ENCODE peak calls at places on chromosomes 1 and 21, in four cellular contexts. Y, R, K and N are unnamed samples.

GRCh38 chr1:110171134-110171733 is 20.9 kb downstream of the SLC6A17 start:
- DNase-seq in K (no peak), Y (no peak), R (no peak), N (no peak)

GRCh38 chr1:194476872-194477271 is 1290.5 kb upstream of the B3GALT2 start:
- DNase-seq in Y (no peak), R (no peak), K (no peak), N (no peak)

GRCh38 chr1:209775634-209776033 is 8.7 kb downstream of the C1orf74 start:
- DNase-seq in Y (no peak), K (no peak), R (no peak), N (no peak)

GRCh38 chr21:25878334-25878733 is 143.6 kb downstream of the GABPA start:
- DNase-seq in Y (no peak), R (no peak), K (no peak), N (no peak)

GRCh38 chr21:41634858-41635257 is 126.9 kb upstream of the TMPRSS2 start:
- DNase-seq in K (no peak), Y (no peak), R (no peak), N (no peak)

GRCh38 chr1:168628807-168629206 is 52.4 kb downstream of the XCL1 start:
- DNase-seq in R (no peak), Y (no peak), K (no peak), N (peak)

GRCh38 chr1:224541901-224542610 is 74.1 kb upstream of the CNIH3 start:
- DNase-seq in K (no peak), R (no peak), Y (no peak), N (no peak)

GRCh38 chr1:27548858-27549719 is 54.9 kb downstream of the AHDC1 start:
- DNase-seq in K (no peak), Y (no peak), R (no peak), N (no peak)

GRCh38 chr21:46621457-46622182 is 13.9 kb upstream of the PRMT2 start:
- DNase-seq in R (no peak), K (no peak), Y (no peak), N (no peak)

GRCh38 chr21:45941338-45941710 is 40.2 kb upstream of the COL6A1 start:
- DNase-seq in K (no peak), Y (no peak), R (no peak), N (no peak)

GRCh38 chr1:10671090-10671489 is 125.4 kb downstream of the CASZ1 start:
- DNase-seq in R (no peak), K (no peak), Y (no peak), N (no peak)

GRCh38 chr1:13763264-13763663 is 63.3 kb downstream of the PRDM2 start:
- DNase-seq in K (no peak), Y (no peak), R (no peak), N (no peak)

GRCh38 chr1:8870118-8870517 is 8.4 kb downstream of the ENO1 start:
- DNase-seq in R (no peak), K (no peak), Y (no peak), N (no peak)

GRCh38 chr1:204871405-204872037 is 859 bp downstream of the NFASC start:
- DNase-seq in Y (no peak), R (no peak), K (no peak), N (no peak)

GRCh38 chr1:151056149-151056548 is 3.3 kb downstream of the CDC42SE1 start:
- DNase-seq in K (no peak), R (no peak), Y (no peak), N (no peak)

GRCh38 chr1:159040206-159040605 is 30.5 kb downstream of the IFI16 start:
- DNase-seq in K (no peak), Y (no peak), R (no peak), N (no peak)

GRCh38 chr1:7591565-7591964 is 179.5 kb upstream of the VAMP3 start:
- DNase-seq in Y (no peak), K (no peak), R (no peak), N (no peak)

GRCh38 chr1:226660410-226661182 is 78.5 kb downstream of the ITPKB start:
- DNase-seq in R (no peak), Y (no peak), K (no peak), N (no peak)

GRCh38 chr1:66296901-66297300 is 237.1 kb upstream of the SGIP1 start:
- DNase-seq in R (no peak), Y (no peak), K (no peak), N (no peak)

GRCh38 chr1:110125810-110126209 is 13.6 kb downstream of the UBL4B start:
- DNase-seq in R (no peak), Y (no peak), K (no peak), N (no peak)

GRCh38 chr1:7298749-7299151 is 472.3 kb upstream of the VAMP3 start:
- DNase-seq in R (no peak), Y (peak), K (no peak), N (no peak)

GRCh38 chr1:46362158-46362557 is 21.6 kb downstream of the NSUN4 start:
- DNase-seq in R (no peak), Y (no peak), K (no peak), N (no peak)

GRCh38 chr1:75787524-75787923 is 1.5 kb downstream of the RABGGTB start:
- DNase-seq in Y (no peak), K (no peak), R (no peak), N (no peak)

GRCh38 chr1:185421485-185422100 is 104.5 kb upstream of the IVNS1ABP start:
- DNase-seq in K (no peak), R (no peak), Y (no peak), N (no peak)

GRCh38 chr1:196115641-196116040 is 492.6 kb downstream of the KCNT2 start:
- DNase-seq in Y (no peak), K (no peak), R (no peak), N (no peak)

GRCh38 chr1:209797978-209798639 is 7.8 kb downstream of the IRF6 start:
- DNase-seq in K (no peak), Y (no peak), R (no peak), N (no peak)

GRCh38 chr21:39189857-39190604 is 6.8 kb upstream of the PSMG1 start:
- DNase-seq in K (no peak), Y (no peak), R (no peak), N (no peak)

GRCh38 chr1:27109103-27109822 is 45.7 kb downstream of the SLC9A1 start:
- DNase-seq in R (no peak), Y (peak), K (peak), N (peak)

GRCh38 chr1:234613992-234614584 is 4.1 kb upstream of the IRF2BP2 start:
- DNase-seq in K (no peak), Y (no peak), R (no peak), N (no peak)

GRCh38 chr1:47317841-47318240 is 3.9 kb upstream of the STIL start:
- DNase-seq in Y (no peak), K (no peak), R (no peak), N (no peak)

GRCh38 chr1:9181990-9182783 is 52.4 kb upstream of the H6PD start:
- DNase-seq in R (no peak), K (no peak), Y (peak), N (no peak)

GRCh38 chr1:240189386-240189989 is 97.8 kb downstream of the FMN2 start:
- DNase-seq in R (no peak), K (peak), Y (peak), N (no peak)

GRCh38 chr1:24300971-24301370 is 18.2 kb upstream of the GRHL3 start:
- DNase-seq in R (no peak), K (no peak), Y (no peak), N (no peak)
- TF ChIP-seq EGR1 in R (no peak), K (no peak), Y (no peak), N (no peak)

GRCh38 chr1:174397261-174397660 is 50.5 kb upstream of the GPR52 start:
- DNase-seq in Y (no peak), K (no peak), R (no peak), N (no peak)
- TF ChIP-seq EGR1 in Y (no peak), K (no peak), R (no peak), N (no peak)

GRCh38 chr1:155185783-155186265 is 12.2 kb downstream of the TRIM46 start:
- DNase-seq in R (no peak), Y (peak), K (no peak), N (no peak)

GRCh38 chr1:155184835-155185782 is 11.5 kb downstream of the TRIM46 start:
- DNase-seq in Y (no peak), K (no peak), R (peak), N (no peak)

GRCh38 chr1:155186955-155187891 is 13.6 kb downstream of the TRIM46 start:
- DNase-seq in Y (no peak), K (no peak), R (no peak), N (no peak)

GRCh38 chr1:155188268-155188667 is 14.6 kb downstream of the TRIM46 start:
- DNase-seq in R (no peak), K (no peak), Y (no peak), N (no peak)

DNA sequence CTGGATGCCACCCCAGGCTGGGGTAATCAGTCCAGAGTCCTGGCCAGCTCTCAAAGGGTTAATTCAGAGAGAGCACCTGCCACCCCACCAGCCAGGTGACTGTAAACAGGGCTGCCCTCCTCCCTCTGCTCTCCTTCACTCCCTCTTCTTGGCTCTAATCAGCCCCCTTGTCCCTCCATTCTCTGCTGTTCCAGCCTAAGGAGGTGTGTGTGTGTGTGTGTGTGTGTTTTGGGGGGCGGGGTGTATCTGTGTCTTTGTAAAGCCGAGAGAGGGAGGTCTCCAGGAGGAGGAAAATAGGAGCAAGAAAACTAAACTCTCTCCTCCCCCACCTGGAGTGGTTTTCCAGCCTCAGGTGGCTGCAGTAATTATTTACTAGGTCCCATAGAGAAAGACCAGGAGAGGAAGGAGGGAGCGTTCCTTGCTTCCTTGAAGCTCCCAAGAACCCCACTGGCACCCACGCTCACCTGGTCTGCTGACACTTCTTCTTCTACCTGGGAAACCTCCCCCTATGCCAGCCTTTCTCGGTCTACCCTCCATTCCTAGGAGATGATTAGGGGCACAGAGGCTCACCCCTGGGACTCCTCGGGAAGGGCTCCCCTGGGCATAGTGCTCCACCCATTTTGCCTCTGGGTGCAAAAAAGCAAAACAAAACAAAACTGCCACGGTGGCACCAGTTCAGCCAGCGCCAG is 12.8 kb downstream of the TRIM46 start:
- DNase-seq in Y (peak), R (no peak), K (no peak), N (no peak)
- TF ChIP-seq EGR1 in Y (no peak), R (no peak), K (no peak), N (no peak)

GRCh38 chr1:41046347-41046775 is 24.8 kb upstream of the SLFNL1 start:
- DNase-seq in K (no peak), R (no peak), Y (no peak), N (no peak)
- TF ChIP-seq EGR1 in K (no peak), R (no peak), Y (no peak), N (no peak)

GRCh38 chr1:78044796-78045599 is 768 bp upstream of the GIPC2 start:
- DNase-seq in K (no peak), R (no peak), Y (no peak), N (no peak)
- TF ChIP-seq EGR1 in K (no peak), R (no peak), Y (no peak), N (no peak)

GRCh38 chr1:24355466-24355865 is 36.3 kb downstream of the GRHL3 start:
- DNase-seq in R (no peak), K (no peak), Y (no peak), N (no peak)

GRCh38 chr1:24351247-24351646 is 32.1 kb downstream of the GRHL3 start:
- DNase-seq in R (peak), Y (no peak), K (no peak), N (no peak)

GRCh38 chr1:24349891-24350290 is 30.7 kb downstream of the GRHL3 start:
- DNase-seq in K (no peak), Y (no peak), R (no peak), N (no peak)

GRCh38 chr1:24353292-24353891 is 34.2 kb downstream of the GRHL3 start:
- DNase-seq in R (no peak), K (no peak), Y (no peak), N (no peak)

DNA sequence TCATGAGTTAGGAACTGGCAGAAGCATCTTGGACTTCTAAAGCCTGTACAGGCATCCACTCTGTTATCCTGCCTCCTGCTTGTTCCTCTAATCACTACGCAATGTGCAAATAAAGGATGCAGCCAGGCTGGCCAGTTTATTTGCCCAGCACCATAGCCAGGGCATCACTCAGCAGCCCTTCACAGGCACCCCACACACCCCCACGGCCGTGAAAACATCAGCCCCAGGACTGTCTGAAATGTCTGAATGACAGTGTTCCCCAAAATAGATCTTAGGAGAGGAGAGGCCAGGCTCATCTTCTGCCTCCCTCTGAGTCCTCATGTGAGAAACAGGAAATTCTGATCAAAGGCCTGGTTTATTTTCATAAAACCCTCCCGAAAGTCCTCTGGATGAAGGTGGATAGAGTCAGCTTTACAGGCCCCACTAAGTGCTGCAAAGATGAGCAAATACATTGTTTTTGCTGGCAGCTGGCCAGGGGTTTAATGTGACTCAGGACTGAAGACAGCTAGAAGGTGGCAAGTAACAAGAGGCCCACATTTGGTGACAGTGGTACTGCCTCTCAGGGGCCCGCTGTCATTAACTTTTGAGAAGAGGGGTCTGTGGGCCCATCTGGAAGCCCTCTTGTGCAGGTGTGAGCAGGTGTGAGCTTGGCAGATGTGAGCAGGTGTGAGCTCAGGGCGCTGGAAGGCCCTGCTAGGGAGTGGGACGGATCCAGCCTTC is 32.9 kb downstream of the GRHL3 start:
- DNase-seq in Y (no peak), K (no peak), R (no peak), N (no peak)
- TF ChIP-seq EGR1 in Y (no peak), K (no peak), R (no peak), N (no peak)